ENCODE peak calls at places on chromosomes 7 and 10, in five cellular contexts. K is COLO829; R is activated CD8-positive, alpha-beta memory T cell treated with anti-CD3 and anti-CD28 coated beads for 48 hours; B is stimulated activated CD4-positive, alpha-beta T cell treated with anti-CD3 and anti-CD28 coated beads, Interleukin-4, amount 100 ng/mL, for 48 hours; T is GF-D8. S is an unnamed sample.

GRCh38 chr10:59019603-59020002 is 156.8 kb upstream of the PHYHIPL start:
- DNase-seq in K (no peak), R (no peak), B (no peak), T (no peak), S (no peak)

GRCh38 chr7:73429218-73429617 is 4.4 kb upstream of the FZD9 start:
- DNase-seq in K (no peak), R (no peak), B (no peak), T (no peak), S (no peak)

GRCh38 chr10:28948045-28948444 is 270.7 kb downstream of the BAMBI start:
- DNase-seq in K (no peak), R (no peak), B (no peak), T (no peak), S (no peak)

GRCh38 chr10:14389981-14390590 is 59.4 kb upstream of the FRMD4A start:
- DNase-seq in K (no peak), R (no peak), B (peak), T (no peak), S (no peak)

GRCh38 chr7:20089431-20089830 is 127.8 kb downstream of the MACC1 start:
- DNase-seq in K (no peak), R (no peak), B (no peak), T (no peak), S (no peak)

GRCh38 chr7:28903779-28904538 is 54.2 kb downstream of the TRIL start:
- DNase-seq in K (no peak), R (no peak), B (no peak), T (no peak), S (no peak)

GRCh38 chr10:93999401-93999851 is 5.7 kb downstream of the PLCE1 start:
- DNase-seq in K (no peak), R (no peak), B (no peak), T (no peak), S (peak)

GRCh38 chr10:59960751-59961150 is 54.4 kb upstream of the CCDC6 start:
- DNase-seq in K (no peak), R (no peak), B (no peak), T (no peak), S (no peak)

GRCh38 chr10:688287-688620 is 1.2 kb downstream of the DIP2C start:
- DNase-seq in K (no peak), R (no peak), B (no peak), T (no peak), S (no peak)

GRCh38 chr10:71971311-71971731 is 7.1 kb downstream of the CHST3 start:
- DNase-seq in K (no peak), R (no peak), B (no peak), T (no peak), S (no peak)

GRCh38 chr7:17663056-17663675 is 277.1 kb downstream of the SNX13 start:
- DNase-seq in K (no peak), R (no peak), B (no peak), T (no peak), S (no peak)

GRCh38 chr10:22159979-22160378 is 57.8 kb downstream of the EBLN1 start:
- DNase-seq in K (no peak), R (no peak), B (no peak), T (no peak), S (no peak)

GRCh38 chr10:110833234-110833940 is 38.3 kb upstream of the PDCD4 start:
- DNase-seq in K (no peak), R (no peak), B (no peak), T (no peak), S (peak)

GRCh38 chr7:46681865-46682503 is 760.9 kb upstream of the IGFBP3 start:
- DNase-seq in K (no peak), R (no peak), B (no peak), T (no peak), S (peak)

S was measured in sigmoid colon.